ENCODE peak calls at places on chromosomes 11 and 22, in six cellular contexts. One of them, this sample, is unnamed.

GRCh38 chr22:47453049-47453448 is 690.6 kb downstream of the TBC1D22A start:
- DNase-seq in brain microvascular endothelial cell: no peak
- DNase-seq in CD8-positive, alpha-beta memory T cell: no peak
- DNase-seq in fibroblast of the conjunctiva: no peak
- DNase-seq in tibial nerve: no peak
- DNase-seq in bronchial epithelial cell: no peak
- DNase-seq in this sample: no peak

GRCh38 chr11:123601136-123601535 is 53.3 kb downstream of the SCN3B start:
- DNase-seq in bronchial epithelial cell: peak
- DNase-seq in tibial nerve: no peak
- DNase-seq in CD8-positive, alpha-beta memory T cell: no peak
- DNase-seq in fibroblast of the conjunctiva: no peak
- DNase-seq in brain microvascular endothelial cell: peak
- DNase-seq in this sample: no peak

GRCh38 chr22:23849009-23850006 is 8.4 kb upstream of the SLC2A11 start:
- DNase-seq in CD8-positive, alpha-beta memory T cell: peak
- DNase-seq in bronchial epithelial cell: peak
- DNase-seq in fibroblast of the conjunctiva: no peak
- DNase-seq in brain microvascular endothelial cell: peak
- DNase-seq in tibial nerve: peak
- DNase-seq in this sample: peak

GRCh38 chr11:10770626-10771254 is 19.7 kb downstream of the CTR9 start:
- DNase-seq in brain microvascular endothelial cell: peak
- DNase-seq in CD8-positive, alpha-beta memory T cell: no peak
- DNase-seq in tibial nerve: no peak
- DNase-seq in bronchial epithelial cell: peak
- DNase-seq in fibroblast of the conjunctiva: peak
- DNase-seq in this sample: peak

GRCh38 chr11:125079151-125079877 is 16.2 kb downstream of the SLC37A2 start:
- DNase-seq in brain microvascular endothelial cell: peak
- DNase-seq in fibroblast of the conjunctiva: no peak
- DNase-seq in tibial nerve: no peak
- DNase-seq in CD8-positive, alpha-beta memory T cell: no peak
- DNase-seq in bronchial epithelial cell: no peak
- DNase-seq in this sample: no peak

GRCh38 chr11:115528217-115528616 is 24.0 kb upstream of the CADM1 start:
- DNase-seq in fibroblast of the conjunctiva: no peak
- DNase-seq in CD8-positive, alpha-beta memory T cell: no peak
- DNase-seq in brain microvascular endothelial cell: no peak
- DNase-seq in tibial nerve: no peak
- DNase-seq in bronchial epithelial cell: no peak
- DNase-seq in this sample: no peak

GRCh38 chr11:43868852-43869567 is 11.6 kb upstream of the ALKBH3 start:
- DNase-seq in brain microvascular endothelial cell: peak
- DNase-seq in fibroblast of the conjunctiva: peak
- DNase-seq in tibial nerve: no peak
- DNase-seq in CD8-positive, alpha-beta memory T cell: peak
- DNase-seq in bronchial epithelial cell: peak
- DNase-seq in this sample: no peak

GRCh38 chr11:42253156-42253555 is 793.7 kb upstream of the LRRC4C start:
- DNase-seq in brain microvascular endothelial cell: no peak
- DNase-seq in CD8-positive, alpha-beta memory T cell: no peak
- DNase-seq in fibroblast of the conjunctiva: no peak
- DNase-seq in tibial nerve: no peak
- DNase-seq in bronchial epithelial cell: no peak
- DNase-seq in this sample: no peak

GRCh38 chr11:128831781-128832497 is 35.2 kb downstream of the KCNJ1 start:
- DNase-seq in CD8-positive, alpha-beta memory T cell: no peak
- DNase-seq in fibroblast of the conjunctiva: no peak
- DNase-seq in brain microvascular endothelial cell: no peak
- DNase-seq in bronchial epithelial cell: no peak
- DNase-seq in tibial nerve: no peak
- DNase-seq in this sample: no peak

GRCh38 chr22:28958611-28959010 is 75.2 kb downstream of the ZNRF3 start:
- DNase-seq in tibial nerve: no peak
- DNase-seq in fibroblast of the conjunctiva: no peak
- DNase-seq in brain microvascular endothelial cell: no peak
- DNase-seq in CD8-positive, alpha-beta memory T cell: no peak
- DNase-seq in bronchial epithelial cell: peak
- DNase-seq in this sample: no peak

GRCh38 chr22:46484861-46485595 is 52.4 kb downstream of the CELSR1 start:
- DNase-seq in CD8-positive, alpha-beta memory T cell: no peak
- DNase-seq in bronchial epithelial cell: peak
- DNase-seq in tibial nerve: no peak
- DNase-seq in fibroblast of the conjunctiva: no peak
- DNase-seq in brain microvascular endothelial cell: no peak
- DNase-seq in this sample: peak

GRCh38 chr11:61472868-61473267 is 35.7 kb upstream of the LRRC10B start:
- DNase-seq in bronchial epithelial cell: no peak
- DNase-seq in fibroblast of the conjunctiva: peak
- DNase-seq in brain microvascular endothelial cell: no peak
- DNase-seq in CD8-positive, alpha-beta memory T cell: no peak
- DNase-seq in tibial nerve: peak
- DNase-seq in this sample: no peak

GRCh38 chr11:1650918-1651262 is 21.3 kb downstream of the KRTAP5-5 start:
- DNase-seq in fibroblast of the conjunctiva: no peak
- DNase-seq in CD8-positive, alpha-beta memory T cell: no peak
- DNase-seq in bronchial epithelial cell: no peak
- DNase-seq in brain microvascular endothelial cell: no peak
- DNase-seq in tibial nerve: no peak
- DNase-seq in this sample: no peak

GRCh38 chr11:10023202-10023601 is 270.8 kb downstream of the SBF2 start:
- DNase-seq in brain microvascular endothelial cell: no peak
- DNase-seq in tibial nerve: no peak
- DNase-seq in fibroblast of the conjunctiva: no peak
- DNase-seq in CD8-positive, alpha-beta memory T cell: no peak
- DNase-seq in bronchial epithelial cell: no peak
- DNase-seq in this sample: no peak

GRCh38 chr11:111391328-111392124 is 12.5 kb upstream of the POU2AF1 start:
- DNase-seq in fibroblast of the conjunctiva: no peak
- DNase-seq in CD8-positive, alpha-beta memory T cell: no peak
- DNase-seq in brain microvascular endothelial cell: no peak
- DNase-seq in bronchial epithelial cell: no peak
- DNase-seq in tibial nerve: no peak
- DNase-seq in this sample: no peak

GRCh38 chr22:49920859-49921258 is 2.4 kb downstream of the CRELD2 start:
- DNase-seq in brain microvascular endothelial cell: no peak
- DNase-seq in CD8-positive, alpha-beta memory T cell: no peak
- DNase-seq in bronchial epithelial cell: no peak
- DNase-seq in tibial nerve: no peak
- DNase-seq in fibroblast of the conjunctiva: no peak
- DNase-seq in this sample: no peak

GRCh38 chr11:67352546-67353316 is 615 bp downstream of the POLD4 start:
- DNase-seq in tibial nerve: no peak
- DNase-seq in bronchial epithelial cell: peak
- DNase-seq in brain microvascular endothelial cell: no peak
- DNase-seq in fibroblast of the conjunctiva: no peak
- DNase-seq in CD8-positive, alpha-beta memory T cell: no peak
- DNase-seq in this sample: no peak

GRCh38 chr11:45641961-45642360 is 23.5 kb downstream of the CHST1 start:
- DNase-seq in brain microvascular endothelial cell: no peak
- DNase-seq in tibial nerve: no peak
- DNase-seq in CD8-positive, alpha-beta memory T cell: peak
- DNase-seq in bronchial epithelial cell: no peak
- DNase-seq in fibroblast of the conjunctiva: no peak
- DNase-seq in this sample: no peak

GRCh38 chr11:61174275-61174674 is 13.0 kb upstream of the VPS37C start:
- DNase-seq in CD8-positive, alpha-beta memory T cell: no peak
- DNase-seq in brain microvascular endothelial cell: no peak
- DNase-seq in fibroblast of the conjunctiva: no peak
- DNase-seq in bronchial epithelial cell: no peak
- DNase-seq in tibial nerve: no peak
- DNase-seq in this sample: no peak

GRCh38 chr11:45798793-45799441 is 6.0 kb upstream of the SLC35C1 start:
- DNase-seq in bronchial epithelial cell: peak
- DNase-seq in CD8-positive, alpha-beta memory T cell: no peak
- DNase-seq in fibroblast of the conjunctiva: no peak
- DNase-seq in tibial nerve: no peak
- DNase-seq in brain microvascular endothelial cell: no peak
- DNase-seq in this sample: no peak

GRCh38 chr11:90476442-90477007 is 253.7 kb upstream of the CHORDC1 start:
- DNase-seq in CD8-positive, alpha-beta memory T cell: no peak
- DNase-seq in brain microvascular endothelial cell: peak
- DNase-seq in bronchial epithelial cell: peak
- DNase-seq in fibroblast of the conjunctiva: peak
- DNase-seq in tibial nerve: no peak
- DNase-seq in this sample: no peak

GRCh38 chr11:129167315-129167714 is 24.8 kb downstream of the ARHGAP32 start:
- DNase-seq in CD8-positive, alpha-beta memory T cell: no peak
- DNase-seq in bronchial epithelial cell: no peak
- DNase-seq in fibroblast of the conjunctiva: no peak
- DNase-seq in tibial nerve: no peak
- DNase-seq in brain microvascular endothelial cell: no peak
- DNase-seq in this sample: no peak

GRCh38 chr11:22797081-22797480 is 32.5 kb downstream of the SVIP start:
- DNase-seq in fibroblast of the conjunctiva: no peak
- DNase-seq in bronchial epithelial cell: no peak
- DNase-seq in CD8-positive, alpha-beta memory T cell: no peak
- DNase-seq in brain microvascular endothelial cell: no peak
- DNase-seq in tibial nerve: no peak
- DNase-seq in this sample: no peak

GRCh38 chr11:134044514-134045284 is 24.2 kb upstream of the JAM3 start:
- DNase-seq in tibial nerve: no peak
- DNase-seq in bronchial epithelial cell: no peak
- DNase-seq in fibroblast of the conjunctiva: no peak
- DNase-seq in brain microvascular endothelial cell: no peak
- DNase-seq in CD8-positive, alpha-beta memory T cell: no peak
- DNase-seq in this sample: no peak

GRCh38 chr11:110518809-110519514 is 89.2 kb downstream of the FDX1 start:
- DNase-seq in bronchial epithelial cell: no peak
- DNase-seq in tibial nerve: no peak
- DNase-seq in brain microvascular endothelial cell: no peak
- DNase-seq in fibroblast of the conjunctiva: no peak
- DNase-seq in CD8-positive, alpha-beta memory T cell: no peak
- DNase-seq in this sample: no peak

GRCh38 chr22:42969348-42969975 is 45.5 kb downstream of the PACSIN2 start:
- DNase-seq in fibroblast of the conjunctiva: peak
- DNase-seq in tibial nerve: no peak
- DNase-seq in brain microvascular endothelial cell: no peak
- DNase-seq in CD8-positive, alpha-beta memory T cell: no peak
- DNase-seq in bronchial epithelial cell: peak
- DNase-seq in this sample: no peak

GRCh38 chr11:27282141-27282590 is 80.8 kb downstream of the CCDC34 start:
- DNase-seq in CD8-positive, alpha-beta memory T cell: no peak
- DNase-seq in fibroblast of the conjunctiva: peak
- DNase-seq in bronchial epithelial cell: no peak
- DNase-seq in tibial nerve: peak
- DNase-seq in brain microvascular endothelial cell: peak
- DNase-seq in this sample: no peak

GRCh38 chr11:61955416-61956135 is 5.4 kb downstream of the BEST1 start:
- DNase-seq in bronchial epithelial cell: no peak
- DNase-seq in tibial nerve: no peak
- DNase-seq in CD8-positive, alpha-beta memory T cell: no peak
- DNase-seq in fibroblast of the conjunctiva: no peak
- DNase-seq in brain microvascular endothelial cell: no peak
- DNase-seq in this sample: no peak

GRCh38 chr22:30420401-30421178 is 5.0 kb upstream of the MTFP1 start:
- DNase-seq in bronchial epithelial cell: peak
- DNase-seq in fibroblast of the conjunctiva: peak
- DNase-seq in tibial nerve: no peak
- DNase-seq in brain microvascular endothelial cell: peak
- DNase-seq in CD8-positive, alpha-beta memory T cell: no peak
- DNase-seq in this sample: no peak

This sample was measured in cerebellum.